ENCODE peak calls at places on chromosomes 6 and 20, in five cellular contexts. One of them, this sample, is unnamed.

GRCh38 chr20:49843770-49844169 is 31.1 kb downstream of the SLC9A8 start:
- DNase-seq in NCI-H187: no peak
- DNase-seq in GM12864: no peak
- DNase-seq in brain microvascular endothelial cell: no peak
- DNase-seq in D341Med: no peak
- DNase-seq in this sample: no peak

GRCh38 chr20:57432874-57433491 is 41.8 kb downstream of the RBM38 start:
- DNase-seq in brain microvascular endothelial cell: no peak
- DNase-seq in D341Med: no peak
- DNase-seq in GM12864: peak
- DNase-seq in NCI-H187: no peak
- DNase-seq in this sample: peak

GRCh38 chr20:41072919-41073318 is 44.3 kb downstream of the TOP1 start:
- DNase-seq in GM12864: no peak
- DNase-seq in D341Med: no peak
- DNase-seq in NCI-H187: no peak
- DNase-seq in brain microvascular endothelial cell: no peak
- DNase-seq in this sample: no peak

GRCh38 chr20:25173886-25174308 is 21.6 kb upstream of the ENTPD6 start:
- DNase-seq in NCI-H187: no peak
- DNase-seq in GM12864: no peak
- DNase-seq in brain microvascular endothelial cell: no peak
- DNase-seq in D341Med: no peak
- DNase-seq in this sample: no peak

GRCh38 chr20:31475472-31476312 is 604 bp downstream of the REM1 start:
- DNase-seq in NCI-H187: no peak
- DNase-seq in D341Med: no peak
- DNase-seq in brain microvascular endothelial cell: no peak
- DNase-seq in GM12864: no peak
- DNase-seq in this sample: no peak

GRCh38 chr6:113630738-113631535 is 226.2 kb upstream of the MARCKS start:
- DNase-seq in GM12864: peak
- DNase-seq in NCI-H187: no peak
- DNase-seq in D341Med: no peak
- DNase-seq in brain microvascular endothelial cell: peak
- DNase-seq in this sample: no peak

GRCh38 chr6:130724089-130724488 is 103.1 kb upstream of the SMLR1 start:
- DNase-seq in D341Med: no peak
- DNase-seq in NCI-H187: no peak
- DNase-seq in GM12864: no peak
- DNase-seq in brain microvascular endothelial cell: no peak
- DNase-seq in this sample: no peak

GRCh38 chr6:112827793-112828192 is 480.7 kb downstream of the RFPL4B start:
- DNase-seq in brain microvascular endothelial cell: no peak
- DNase-seq in NCI-H187: no peak
- DNase-seq in GM12864: peak
- DNase-seq in D341Med: no peak
- DNase-seq in this sample: no peak